ENCODE peak calls at places on chromosomes 13 and 19, in ten cellular contexts. S is stimulated activated CD4-positive, alpha-beta T cell treated with anti-CD3 and anti-CD28 coated beads, Interleukin-15, amount 100 ng/mL, for 24 hours; V is HS-5; R is astrocyte of the hippocampus; P is NCI-H1092 treated with DMSO at 0.1 percent for 48 hours; Y is left ventricle myocardium superior; B is anterior cingulate cortex; G is choroid plexus epithelial cell; F is stromal cell of bone marrow; C is mesenchymal stem cell. I is an unnamed sample.

GRCh38 chr13:19618925-19619324 is 14.5 kb upstream of the MPHOSPH8 start:
- DNase-seq in Y (no peak), R (peak; percentile 35), V (no peak), G (peak; percentile 69), P (no peak), B (no peak), S (no peak), F (no peak), C (peak; percentile 36), I (no peak)

GRCh38 chr13:53460776-53461175 is 432.2 kb downstream of the OLFM4 start:
- DNase-seq in G (no peak), B (no peak), S (no peak), R (no peak), V (no peak), Y (no peak), P (no peak), F (no peak), C (no peak), I (no peak)

GRCh38 chr13:101919541-101920306 is 467.2 kb downstream of the ITGBL1 start:
- DNase-seq in F (no peak), G (peak; percentile 61), P (peak; percentile 90), S (no peak), Y (peak; percentile 53), R (peak; percentile 83), V (no peak), C (peak; percentile 42), B (no peak), I (no peak)

GRCh38 chr13:80558074-80558473 is 217.1 kb upstream of the SPRY2 start:
- DNase-seq in F (no peak), S (no peak), C (peak; percentile 15), V (no peak), G (no peak), B (no peak), P (no peak), R (no peak), Y (no peak), I (no peak)

GRCh38 chr19:43311256-43311655 is 41.9 kb upstream of the PSG9 start:
- DNase-seq in C (no peak), Y (no peak), V (no peak), F (no peak), S (no peak), R (no peak), P (no peak), G (no peak), B (no peak), I (no peak)

GRCh38 chr13:38386421-38386820 is 36.8 kb downstream of the UFM1 start:
- DNase-seq in R (no peak), F (no peak), C (peak; percentile 9), S (no peak), V (no peak), P (no peak), B (no peak), G (peak; percentile 60), Y (no peak), I (no peak)

GRCh38 chr19:16208847-16209246 is 11.1 kb downstream of the AP1M1 start:
- DNase-seq in B (no peak), R (no peak), V (no peak), S (no peak), G (no peak), F (no peak), C (no peak), P (no peak), Y (no peak), I (no peak)

GRCh38 chr13:79522583-79522982 is 41.6 kb downstream of the NDFIP2 start:
- DNase-seq in F (peak; percentile 48), R (peak; percentile 82), C (no peak), B (no peak), G (peak; percentile 90), S (peak; percentile 24), P (no peak), V (no peak), Y (no peak), I (no peak)

GRCh38 chr13:93249259-93249917 is 22.8 kb downstream of the GPC6 start:
- DNase-seq in B (no peak), R (peak; percentile 84), Y (no peak), P (no peak), F (peak; percentile 80), V (peak; percentile 71), C (peak; percentile 91), S (no peak), G (peak; percentile 92), I (peak; percentile 58)

GRCh38 chr13:22062478-22063205 is 391.8 kb downstream of the FGF9 start:
- DNase-seq in P (no peak), C (no peak), V (no peak), B (no peak), S (no peak), F (no peak), Y (no peak), G (no peak), R (no peak), I (no peak)

GRCh38 chr13:80054806-80055205 is 286.1 kb downstream of the SPRY2 start:
- DNase-seq in F (peak; percentile 48), R (peak; percentile 27), S (no peak), G (no peak), Y (no peak), B (no peak), C (peak; percentile 60), P (no peak), V (no peak), I (peak; percentile 23)

GRCh38 chr13:49810464-49810824 is 18.0 kb upstream of the KPNA3 start:
- DNase-seq in B (no peak), C (no peak), V (no peak), Y (no peak), R (no peak), F (no peak), G (no peak), S (no peak), P (no peak), I (no peak)

GRCh38 chr19:33134571-33135041 is 2.7 kb downstream of the WDR88 start:
- DNase-seq in G (no peak), R (no peak), S (peak; percentile 79), V (no peak), F (no peak), P (no peak), Y (no peak), C (no peak), B (no peak), I (no peak)

GRCh38 chr19:45423033-45423588 is 606 bp downstream of the ERCC1 start:
- DNase-seq in P (no peak), R (no peak), C (no peak), B (no peak), S (no peak), V (no peak), G (no peak), Y (no peak), F (no peak), I (no peak)